ENCODE peak calls at places on chromosomes 3 and 15, in four cellular contexts. S is K562, F is GM12878, W is HepG2. P is an unnamed sample.

GRCh38 chr15:62482715-62483429 is 317.8 kb upstream of the C2CD4B start:
- DNase-seq in S (peak), F (peak), W (peak), P (peak)

GRCh38 chr3:178507507-178508442 is 28.5 kb upstream of the KCNMB2 start:
- DNase-seq in S (no peak), F (no peak), W (peak), P (no peak)

GRCh38 chr15:30038667-30039523 is 43.9 kb upstream of the GOLGA8J start:
- DNase-seq in S (no peak), F (no peak), W (no peak), P (no peak)

GRCh38 chr3:101042996-101043686 is 49.9 kb upstream of the ABI3BP start:
- DNase-seq in S (no peak), F (no peak), W (no peak), P (no peak)

GRCh38 chr3:89622063-89622700 is 514.8 kb downstream of the EPHA3 start:
- DNase-seq in S (no peak), F (no peak), W (no peak), P (no peak)

GRCh38 chr15:91101356-91101920 is 1.4 kb downstream of the SV2B start:
- DNase-seq in S (no peak), F (no peak), W (no peak), P (no peak)

GRCh38 chr3:24222165-24222805 is 272.4 kb downstream of the THRB start:
- DNase-seq in S (no peak), F (no peak), W (no peak), P (no peak)

GRCh38 chr3:57194641-57195040 is 5.1 kb downstream of the HESX1 start:
- DNase-seq in S (no peak), F (no peak), W (no peak), P (no peak)

GRCh38 chr3:72255191-72255590 is 470.2 kb upstream of the PROK2 start:
- DNase-seq in S (no peak), F (no peak), W (no peak), P (no peak)

GRCh38 chr3:185932213-185932612 is 5.6 kb downstream of the TRA2B start:
- DNase-seq in S (no peak), F (no peak), W (no peak), P (no peak)

GRCh38 chr3:64530434-64531049 is 157.3 kb downstream of the ADAMTS9 start:
- DNase-seq in S (peak), F (no peak), W (peak), P (peak)

GRCh38 chr3:77296527-77296926 is 256.6 kb downstream of the ROBO2 start:
- DNase-seq in S (peak), F (no peak), W (no peak), P (no peak)

GRCh38 chr15:42082832-42083604 is 11.3 kb downstream of the PLA2G4D start:
- DNase-seq in S (no peak), F (no peak), W (no peak), P (peak)

GRCh38 chr3:56761887-56762605 is 39.7 kb downstream of the ARHGEF3 start:
- DNase-seq in S (no peak), F (no peak), W (no peak), P (no peak)

GRCh38 chr3:150331978-150332568 is 76.0 kb upstream of the TSC22D2 start:
- DNase-seq in S (no peak), F (no peak), W (no peak), P (no peak)

GRCh38 chr3:112604536-112604935 is 36.4 kb downstream of the CCDC80 start:
- DNase-seq in S (no peak), F (no peak), W (no peak), P (no peak)

GRCh38 chr3:187545391-187545790 is 124.8 kb downstream of the SST start:
- DNase-seq in S (no peak), F (no peak), W (no peak), P (no peak)

GRCh38 chr3:87503901-87504498 is 227.6 kb upstream of the POU1F1 start:
- DNase-seq in S (peak), F (no peak), W (peak), P (no peak)

GRCh38 chr3:5002174-5002870 is 23.1 kb downstream of the BHLHE40 start:
- DNase-seq in S (peak), F (no peak), W (no peak), P (no peak)

GRCh38 chr15:60017538-60018199 is 13.6 kb downstream of the FOXB1 start:
- DNase-seq in S (no peak), F (no peak), W (no peak), P (no peak)

GRCh38 chr3:14093831-14094230 is 30.8 kb downstream of the CHCHD4 start:
- DNase-seq in S (no peak), F (no peak), W (no peak), P (no peak)

GRCh38 chr3:141233457-141234161 is 2.0 kb downstream of the PXYLP1 start:
- DNase-seq in S (no peak), F (no peak), W (no peak), P (no peak)
- TF ChIP-seq TCF7 in S (no peak), F (no peak), W (no peak), P (no peak)

GRCh38 chr3:26061947-26062346 is 272.1 kb downstream of the OXSM start:
- DNase-seq in S (no peak), F (no peak), W (no peak), P (no peak)

GRCh38 chr3:26064297-26064696 is 274.4 kb downstream of the OXSM start:
- DNase-seq in S (no peak), F (no peak), W (no peak), P (no peak)

DNA sequence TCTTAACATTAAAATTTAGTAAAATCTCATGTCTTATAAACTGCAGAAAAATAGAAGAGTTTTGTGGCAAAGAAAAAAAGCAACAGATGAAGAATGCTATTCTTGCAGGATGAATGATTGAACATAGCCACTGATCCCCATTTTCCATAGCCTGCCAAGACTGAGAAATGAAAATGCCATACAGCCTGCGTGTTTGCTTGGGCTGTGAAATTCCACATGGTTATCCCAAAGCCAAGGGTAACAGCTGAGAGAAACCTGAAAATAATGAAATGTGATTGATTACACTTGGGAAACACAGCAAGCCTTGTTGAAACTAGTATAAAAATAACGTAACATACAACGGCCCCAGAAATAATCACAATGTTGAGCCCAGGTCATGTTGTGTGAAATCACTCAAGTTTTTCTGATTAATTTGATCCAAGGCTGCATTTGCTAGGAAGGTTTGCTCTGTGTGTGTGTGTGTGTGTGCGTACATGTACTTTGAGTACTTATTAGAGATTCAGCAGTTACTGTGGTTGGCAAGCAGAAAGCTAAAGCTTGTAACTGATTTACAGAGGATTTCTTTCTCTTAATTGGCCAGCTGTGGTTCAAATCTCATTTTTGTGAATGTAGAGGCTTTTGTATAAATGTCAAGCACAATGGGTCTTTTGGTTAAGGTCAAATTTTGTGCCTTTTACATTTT is 269.0 kb downstream of the OXSM start:
- DNase-seq in S (no peak), F (no peak), W (no peak), P (no peak)
- TF ChIP-seq TCF7 in S (no peak), F (no peak), W (no peak), P (no peak)

DNA sequence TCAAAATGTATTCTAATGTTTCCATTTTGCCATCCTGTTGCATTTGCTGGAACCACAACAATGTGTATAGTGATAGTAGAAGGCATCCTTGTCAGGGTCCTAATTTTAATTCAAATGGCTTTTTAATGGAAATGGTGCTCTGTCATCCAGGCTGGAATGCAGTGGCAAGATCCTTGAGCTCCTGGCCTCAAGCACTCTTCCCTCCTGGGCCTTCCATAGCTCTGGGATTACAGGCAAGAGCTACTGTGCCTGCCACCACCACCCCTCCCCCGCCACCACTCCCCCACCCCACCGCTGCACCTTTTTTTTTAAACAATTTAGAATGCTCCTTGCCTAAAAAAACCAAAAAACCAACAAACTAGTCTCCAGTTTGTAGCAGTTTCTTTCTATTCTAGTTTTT is 15.2 kb upstream of the IQCF6 start:
- DNase-seq in S (no peak), F (no peak), W (no peak), P (peak)
- TF ChIP-seq TCF7 in S (no peak), F (no peak), W (no peak), P (no peak)

GRCh38 chr15:93333826-93334225 is 244.8 kb upstream of the RGMA start:
- DNase-seq in S (no peak), F (no peak), W (no peak), P (no peak)

GRCh38 chr15:93327364-93327763 is 238.4 kb upstream of the RGMA start:
- DNase-seq in S (no peak), F (no peak), W (no peak), P (no peak)

GRCh38 chr15:93330862-93331544 is 242.0 kb upstream of the RGMA start:
- DNase-seq in S (no peak), F (no peak), W (no peak), P (no peak)

GRCh38 chr15:93331545-93332117 is 242.6 kb upstream of the RGMA start:
- DNase-seq in S (no peak), F (no peak), W (no peak), P (peak)
- TF ChIP-seq TCF7 in S (no peak), F (no peak), W (no peak), P (no peak)

DNA sequence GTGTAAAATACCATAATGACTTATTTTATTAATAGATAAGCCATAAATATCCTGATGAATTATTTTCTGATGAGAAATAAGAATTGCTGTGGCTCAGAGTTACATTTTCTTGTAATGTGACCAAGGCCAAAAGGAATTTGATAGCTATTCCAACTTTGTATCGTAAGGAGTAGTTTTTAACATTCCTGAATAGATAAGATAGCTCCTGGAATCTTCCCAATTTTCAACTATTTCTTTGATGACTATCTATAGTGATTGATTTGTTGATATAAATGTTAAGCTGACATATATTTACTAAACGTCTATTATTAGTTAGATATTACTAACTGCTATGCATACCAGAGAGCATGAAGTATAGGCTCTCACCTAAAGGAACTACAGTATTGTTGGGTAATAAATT is 49.1 kb upstream of the SATB1 start:
- DNase-seq in S (no peak), F (no peak), W (no peak), P (no peak)
- TF ChIP-seq TCF7 in S (no peak), F (no peak), W (no peak), P (no peak)

GRCh38 chr15:83285284-83285978 is 967 bp upstream of the BNC1 start:
- DNase-seq in S (no peak), F (no peak), W (no peak), P (peak)
- TF ChIP-seq TCF7 in S (no peak), F (no peak), W (no peak), P (no peak)

P was measured in WTC11.